ENCODE peak calls at places on chromosomes 1 and 21, in ten cellular contexts. W is stomach, V is prostate gland, J is suprapubic skin, Z is GM12891, C is Panc1, T is HL-60, O is transverse colon, M is breast epithelium, E is K562. U is an unnamed sample.

GRCh38 chr1:174916846-174917245 is 82.9 kb upstream of the CACYBP start:
- DNase-seq in W (no peak), V (no peak), J (no peak), Z (no peak), C (no peak), T (no peak), O (no peak), M (no peak), E (no peak), U (no peak)

GRCh38 chr1:154824356-154825069 is 45.6 kb downstream of the KCNN3 start:
- DNase-seq in W (no peak), V (no peak), J (no peak), Z (no peak), C (no peak), T (no peak), O (no peak), M (no peak), E (no peak), U (no peak)

GRCh38 chr1:199301472-199301871 is 662.6 kb downstream of the PTPRC start:
- DNase-seq in W (no peak), V (no peak), J (no peak), Z (no peak), C (no peak), T (no peak), O (no peak), M (no peak), E (no peak), U (no peak)

GRCh38 chr1:61055110-61055614 is 27.2 kb upstream of the NFIA start:
- DNase-seq in W (peak; percentile 47), V (no peak), J (no peak), Z (no peak), C (no peak), T (no peak), O (no peak), M (no peak), E (no peak), U (no peak)

GRCh38 chr1:23589506-23589872 is 30.2 kb upstream of the ID3 start:
- DNase-seq in W (no peak), V (no peak), J (no peak), Z (no peak), C (no peak), T (no peak), O (no peak), M (no peak), E (no peak), U (no peak)

GRCh38 chr1:230317823-230318819 is 108.0 kb downstream of the PGBD5 start:
- DNase-seq in W (peak; percentile 52), V (no peak), J (no peak), Z (no peak), C (no peak), T (peak; percentile 44), O (peak; percentile 39), M (peak; percentile 36), E (no peak), U (no peak)

GRCh38 chr1:1024421-1025415 is 4.8 kb downstream of the AGRN start:
- DNase-seq in W (peak; percentile 76), V (peak; percentile 77), J (no peak), Z (no peak), C (no peak), T (no peak), O (no peak), M (peak; percentile 74), E (no peak), U (no peak)

GRCh38 chr1:246151796-246152434 is 355.2 kb downstream of the SMYD3 start:
- DNase-seq in W (no peak), V (no peak), J (no peak), Z (no peak), C (no peak), T (no peak), O (no peak), M (no peak), E (peak; percentile 69), U (no peak)

GRCh38 chr1:245003246-245003645 is 138.9 kb upstream of the HNRNPU start:
- DNase-seq in W (no peak), V (no peak), J (no peak), Z (no peak), C (no peak), T (no peak), O (no peak), M (no peak), E (no peak), U (no peak)

GRCh38 chr1:245007686-245008085 is 143.3 kb upstream of the HNRNPU start:
- DNase-seq in W (no peak), V (no peak), J (no peak), Z (no peak), C (no peak), T (no peak), O (no peak), M (no peak), E (no peak), U (no peak)

GRCh38 chr1:245010018-245010614 is 144.7 kb upstream of the KIF26B start:
- DNase-seq in W (no peak), V (no peak), J (no peak), Z (no peak), C (no peak), T (no peak), O (no peak), M (no peak), E (no peak), U (no peak)

GRCh38 chr1:245014247-245015029 is 140.3 kb upstream of the KIF26B start:
- DNase-seq in W (no peak), V (no peak), J (no peak), Z (no peak), C (no peak), T (no peak), O (no peak), M (no peak), E (no peak), U (no peak)

DNA sequence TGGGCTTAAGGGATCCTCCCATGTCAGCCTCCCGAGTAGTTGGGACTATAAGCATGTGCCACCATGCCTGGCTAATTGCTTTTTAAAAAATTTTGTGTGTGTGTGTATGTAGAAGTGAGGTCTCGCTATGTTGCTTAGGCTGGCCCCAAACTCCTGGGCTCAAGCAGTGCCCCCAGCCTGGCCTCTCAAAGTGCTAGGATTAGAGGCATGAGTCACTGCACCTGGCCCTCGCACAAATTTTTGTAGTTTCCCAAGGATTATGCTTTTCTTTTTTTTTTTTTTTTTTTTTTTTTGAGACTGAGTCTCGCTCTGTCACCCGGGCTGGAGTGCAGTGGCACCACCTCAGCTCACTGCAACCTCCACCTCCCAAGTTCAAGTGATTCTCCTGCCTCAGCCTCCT is 144.4 kb upstream of the HNRNPU start:
- DNase-seq in W (no peak), V (no peak), J (no peak), Z (no peak), C (no peak), T (no peak), O (no peak), M (no peak), E (no peak), U (no peak)
- TF ChIP-seq POLR2AphosphoS5 in W (no peak), V (no peak), J (no peak), Z (no peak), C (no peak), T (no peak), O (no peak), M (no peak), E (no peak), U (no peak)

DNA sequence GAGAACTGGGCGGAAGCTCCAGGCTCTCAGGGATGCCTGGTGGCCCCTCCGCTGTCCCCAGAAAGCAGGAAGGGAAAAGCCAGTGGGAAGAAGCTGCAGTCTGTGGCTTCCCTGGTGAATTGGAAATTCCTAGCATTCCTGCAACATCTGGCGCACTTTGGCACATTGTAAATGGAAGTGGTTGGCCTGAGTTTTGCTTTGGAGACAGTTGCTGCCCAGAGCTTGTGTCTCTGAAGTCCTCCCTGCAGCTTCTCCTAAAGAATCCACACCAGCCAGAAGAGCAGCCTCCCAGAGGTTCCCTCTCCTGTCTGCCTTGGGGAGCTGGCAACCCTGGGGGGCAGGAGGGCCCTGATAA is 48.2 kb downstream of the ARHGEF10L start:
- DNase-seq in W (no peak), V (no peak), J (no peak), Z (no peak), C (no peak), T (no peak), O (no peak), M (no peak), E (no peak), U (no peak)
- TF ChIP-seq POLR2AphosphoS5 in W (no peak), V (no peak), J (peak; percentile 34), Z (no peak), C (no peak), T (no peak), O (no peak), M (no peak), E (no peak), U (peak; percentile 7)

GRCh38 chr1:197775282-197776262 is at the start of gene DENND1B:
- DNase-seq in W (peak; percentile 86), V (peak; percentile 81), J (peak; percentile 92), Z (peak; percentile 51), C (peak; percentile 33), T (peak; percentile 91), O (peak; percentile 91), M (peak; percentile 85), E (peak; percentile 81), U (peak; percentile 94)

GRCh38 chr1:197778326-197778922 is 3.1 kb upstream of the DENND1B start:
- DNase-seq in W (no peak), V (no peak), J (no peak), Z (no peak), C (no peak), T (no peak), O (no peak), M (no peak), E (no peak), U (no peak)

GRCh38 chr1:197774691-197775281 is 494 bp downstream of the DENND1B start:
- DNase-seq in W (peak; percentile 52), V (peak; percentile 25), J (peak; percentile 80), Z (peak; percentile 20), C (no peak), T (peak; percentile 34), O (peak; percentile 64), M (peak; percentile 52), E (peak; percentile 74), U (no peak)

GRCh38 chr1:197773856-197774255 is 1.4 kb downstream of the DENND1B start:
- DNase-seq in W (no peak), V (no peak), J (no peak), Z (no peak), C (no peak), T (no peak), O (no peak), M (no peak), E (no peak), U (no peak)

DNA sequence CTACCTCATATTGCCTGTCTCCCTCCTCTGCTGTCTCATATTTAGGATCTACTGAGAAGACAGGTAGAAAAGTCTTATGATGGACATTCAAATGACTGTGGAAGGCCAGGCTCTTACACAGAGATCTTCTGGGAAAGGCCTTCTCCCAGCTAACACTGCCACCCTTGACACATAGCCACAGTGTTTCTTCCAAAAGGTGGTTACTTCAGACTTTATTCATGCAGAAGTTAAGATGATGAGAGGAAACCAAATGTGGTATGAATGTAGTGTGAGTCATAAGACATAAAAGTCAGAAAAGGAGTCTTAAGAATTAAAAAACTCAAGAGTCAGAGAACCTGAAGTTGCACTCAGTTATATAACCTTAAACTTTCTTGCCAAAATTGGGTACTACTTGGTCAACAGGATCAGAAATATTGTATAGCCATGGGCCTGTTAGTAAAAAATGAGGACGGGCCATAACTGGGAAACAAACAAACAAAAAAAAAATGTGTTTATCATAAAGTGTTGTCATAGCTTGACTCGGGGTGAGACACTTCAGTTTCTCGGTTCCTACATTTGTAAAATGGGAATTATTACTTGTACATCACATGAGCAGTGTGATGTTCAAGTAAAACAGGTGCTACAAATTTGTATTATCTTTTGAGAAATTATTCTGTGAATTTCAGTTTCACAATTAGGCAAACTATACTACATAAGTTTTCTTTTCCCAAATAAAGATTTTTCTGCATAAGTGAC is 1.2 kb upstream of the DENND1B start:
- DNase-seq in W (no peak), V (no peak), J (no peak), Z (no peak), C (peak; percentile 28), T (peak; percentile 18), O (no peak), M (no peak), E (no peak), U (no peak)
- TF ChIP-seq POLR2AphosphoS5 in W (no peak), V (no peak), J (no peak), Z (no peak), C (no peak), T (no peak), O (no peak), M (no peak), E (no peak), U (no peak)

DNA sequence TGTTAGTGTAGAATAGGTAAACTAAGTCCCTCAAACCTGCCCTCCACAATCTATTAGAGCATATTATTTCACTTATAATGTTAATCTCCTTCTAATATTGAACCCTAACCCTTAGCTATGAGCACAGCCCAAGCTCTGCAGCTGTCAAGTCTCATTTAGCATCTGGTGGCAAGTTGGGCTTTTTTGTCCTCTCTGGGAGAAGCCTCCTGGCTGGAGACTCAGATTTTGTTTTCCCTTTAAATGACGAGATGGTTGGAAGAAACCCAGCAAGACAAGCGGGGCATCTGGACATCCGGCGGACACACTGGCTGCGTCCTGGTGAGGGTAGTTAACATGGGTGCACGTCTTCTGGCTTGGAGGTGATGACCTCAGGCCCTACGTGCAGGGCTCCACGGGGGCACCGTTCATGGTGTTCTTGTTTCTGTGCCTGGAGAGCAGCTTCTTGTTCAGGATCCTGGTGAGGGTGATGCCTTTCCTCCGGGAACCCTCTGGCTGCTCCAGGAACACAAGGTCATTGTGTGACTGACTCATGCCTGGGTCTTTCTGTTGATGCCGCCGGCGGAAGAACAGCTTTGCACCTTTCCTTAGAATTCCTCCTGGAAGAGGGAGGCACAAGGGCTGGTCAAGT is 9.7 kb upstream of the PRDM15 start:
- DNase-seq in W (no peak), V (no peak), J (no peak), Z (no peak), C (no peak), T (no peak), O (no peak), M (no peak), E (no peak), U (no peak)
- TF ChIP-seq POLR2AphosphoS5 in W (no peak), V (no peak), J (no peak), Z (no peak), C (no peak), T (no peak), O (no peak), M (no peak), E (no peak), U (no peak)

U was measured in esophagus muscularis mucosa.